ENCODE peak calls at places on chromosomes 11 and 22, in five cellular contexts. D is mammary epithelial cell; B is mucosa of descending colon; P is CD4-positive, alpha-beta memory T cell; S is fibroblast of lung. Y is an unnamed sample.

GRCh38 chr11:10050561-10050960 is 243.5 kb downstream of the SBF2 start:
- DNase-seq in D (peak; percentile 82), B (no peak), P (no peak), S (peak; percentile 57), Y (no peak)

GRCh38 chr11:12200359-12201015 is 90.1 kb downstream of the MICAL2 start:
- DNase-seq in D (peak; percentile 68), B (no peak), P (no peak), S (peak; percentile 88), Y (no peak)

GRCh38 chr22:22548910-22549309 is 10.2 kb downstream of the PRAME start:
- DNase-seq in D (no peak), B (no peak), P (no peak), S (no peak), Y (no peak)

GRCh38 chr11:19164230-19164855 is 37.4 kb downstream of the CSRP3 start:
- DNase-seq in D (no peak), B (no peak), P (no peak), S (no peak), Y (no peak)

GRCh38 chr11:2473361-2474058 is 28.7 kb downstream of the KCNQ1 start:
- DNase-seq in D (no peak), B (no peak), P (no peak), S (no peak), Y (no peak)

GRCh38 chr11:120857508-120857907 is 166.4 kb upstream of the TBCEL start:
- DNase-seq in D (no peak), B (no peak), P (no peak), S (no peak), Y (no peak)

GRCh38 chr11:6895010-6895409 is 2.7 kb upstream of the OR2D2 start:
- DNase-seq in D (no peak), B (no peak), P (no peak), S (no peak), Y (no peak)

GRCh38 chr11:122637538-122637937 is 18.0 kb upstream of the UBASH3B start:
- DNase-seq in D (no peak), B (no peak), P (peak; percentile 30), S (no peak), Y (no peak)

GRCh38 chr11:60528934-60529333 is 13.7 kb downstream of the MS4A13 start:
- DNase-seq in D (no peak), B (no peak), P (no peak), S (no peak), Y (no peak)

GRCh38 chr22:32776800-32777199 is 24.7 kb upstream of the TIMP3 start:
- DNase-seq in D (peak; percentile 43), B (no peak), P (no peak), S (no peak), Y (no peak)

GRCh38 chr11:118911880-118912741 is 13.6 kb downstream of the BCL9L start:
- DNase-seq in D (peak; percentile 99), B (peak; percentile 90), P (no peak), S (peak; percentile 95), Y (peak; percentile 38)
- H3K4me1 ChIP-seq in D (peaks cover 90% of the 10 kb centered on the region), B (peaks cover 85% of the 10 kb centered on the region), P (peaks cover 96% of the 10 kb centered on the region), S (peaks cover 80% of the 10 kb centered on the region), Y (peaks cover 35% of the 10 kb centered on the region)

GRCh38 chr11:64970731-64971151 is 1.2 kb downstream of the MAJIN start:
- DNase-seq in D (peak; percentile 95), B (no peak), P (peak; percentile 13), S (no peak), Y (no peak)

GRCh38 chr11:64974124-64974523 is 2.2 kb upstream of the MAJIN start:
- DNase-seq in D (no peak), B (no peak), P (no peak), S (no peak), Y (no peak)

GRCh38 chr11:64969209-64969608 is 2.7 kb downstream of the MAJIN start:
- DNase-seq in D (peak; percentile 85), B (no peak), P (no peak), S (peak; percentile 13), Y (no peak)

GRCh38 chr11:64967376-64967775 is 4.5 kb downstream of the MAJIN start:
- DNase-seq in D (no peak), B (no peak), P (no peak), S (no peak), Y (no peak)

DNA sequence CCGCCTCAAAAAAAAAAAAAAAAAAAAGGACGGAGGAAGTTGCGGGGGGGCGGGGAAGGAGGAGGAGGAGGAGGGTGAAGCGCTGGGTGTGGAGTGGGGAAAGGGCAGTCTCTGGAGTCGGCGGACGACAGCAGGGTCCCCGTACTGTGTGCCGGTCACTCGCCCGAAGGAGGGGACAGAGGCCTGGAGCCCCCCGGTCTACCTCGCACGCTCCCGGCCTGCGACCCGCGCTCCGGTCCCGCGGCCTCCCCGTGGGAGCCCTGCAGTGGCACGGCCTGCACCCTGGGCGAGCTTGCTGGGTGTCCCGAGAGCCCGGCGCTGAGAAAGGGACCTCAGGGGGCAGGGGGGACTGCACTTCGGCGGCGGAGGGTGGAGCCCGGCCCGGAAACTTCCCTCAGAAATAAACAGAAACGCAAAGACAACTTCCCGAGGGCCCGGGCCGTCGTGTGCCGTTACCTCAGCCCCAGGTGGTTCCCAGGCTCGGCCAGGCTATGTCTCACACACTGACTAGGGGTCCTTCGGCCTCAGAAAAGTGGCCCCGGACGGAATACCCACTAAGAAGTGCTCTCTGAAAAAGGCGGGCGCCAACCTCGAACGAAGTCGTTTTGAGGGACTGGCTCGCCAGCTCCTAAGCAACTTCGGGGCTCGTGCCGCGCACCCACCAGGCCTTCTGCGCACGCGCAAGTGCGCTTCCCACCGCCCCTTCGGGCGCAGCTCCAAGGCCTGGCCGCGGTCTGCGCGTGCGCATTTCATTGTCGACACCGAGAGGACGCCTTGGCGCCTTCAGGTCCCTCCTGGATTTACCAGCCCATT is at the start of gene MAJIN:
- DNase-seq in D (no peak), B (peak; percentile 89), P (peak; percentile 90), S (peak; percentile 50), Y (no peak)
- H3K4me3 ChIP-seq in D (no peak within 1 kb of the TSS), B (no peak within 1 kb of the TSS), P (no peak within 1 kb of the TSS), S (peak within 1 kb of the TSS; percentile 11), Y (no peak within 1 kb of the TSS)

GRCh38 chr11:132050577-132051180 is 680.3 kb downstream of the NTM start:
- DNase-seq in D (no peak), B (no peak), P (no peak), S (peak; percentile 65), Y (no peak)
- H3K4me1 ChIP-seq in D (peaks cover 23% of the 10 kb centered on the region), B (no peaks in the 10 kb centered on the region), P (no peaks in the 10 kb centered on the region), S (peaks cover 11% of the 10 kb centered on the region), Y (no peaks in the 10 kb centered on the region)

GRCh38 chr11:76185931-76186401 is 20.3 kb downstream of the WNT11 start:
- DNase-seq in D (no peak), B (no peak), P (no peak), S (no peak), Y (no peak)
- H3K4me3 ChIP-seq in D (no peak overlapping the region), B (no peak overlapping the region), P (no peak overlapping the region), S (no peak overlapping the region), Y (no peak overlapping the region)

GRCh38 chr22:30310881-30311771 is 15.6 kb downstream of the TBC1D10A start:
- DNase-seq in D (peak; percentile 61), B (peak; percentile 79), P (no peak), S (peak; percentile 78), Y (no peak)
- H3K4me1 ChIP-seq in D (peaks cover 86% of the 10 kb centered on the region), B (peaks cover 81% of the 10 kb centered on the region), P (peaks cover 99% of the 10 kb centered on the region), S (peaks cover 32% of the 10 kb centered on the region), Y (no peaks in the 10 kb centered on the region)

GRCh38 chr22:26660961-26661578 is 3.7 kb downstream of the MIAT start:
- DNase-seq in D (no peak), B (no peak), P (no peak), S (peak; percentile 25), Y (peak; percentile 58)

GRCh38 chr22:26662160-26662559 is 4.8 kb downstream of the MIAT start:
- DNase-seq in D (no peak), B (no peak), P (no peak), S (no peak), Y (no peak)

GRCh38 chr22:26658161-26658560 is 773 bp downstream of the MIAT start:
- DNase-seq in D (no peak), B (no peak), P (peak; percentile 20), S (no peak), Y (no peak)

GRCh38 chr22:26656896-26657851 is at the start of gene MIAT:
- DNase-seq in D (no peak), B (peak; percentile 81), P (peak; percentile 66), S (peak; percentile 48), Y (peak; percentile 70)

DNA sequence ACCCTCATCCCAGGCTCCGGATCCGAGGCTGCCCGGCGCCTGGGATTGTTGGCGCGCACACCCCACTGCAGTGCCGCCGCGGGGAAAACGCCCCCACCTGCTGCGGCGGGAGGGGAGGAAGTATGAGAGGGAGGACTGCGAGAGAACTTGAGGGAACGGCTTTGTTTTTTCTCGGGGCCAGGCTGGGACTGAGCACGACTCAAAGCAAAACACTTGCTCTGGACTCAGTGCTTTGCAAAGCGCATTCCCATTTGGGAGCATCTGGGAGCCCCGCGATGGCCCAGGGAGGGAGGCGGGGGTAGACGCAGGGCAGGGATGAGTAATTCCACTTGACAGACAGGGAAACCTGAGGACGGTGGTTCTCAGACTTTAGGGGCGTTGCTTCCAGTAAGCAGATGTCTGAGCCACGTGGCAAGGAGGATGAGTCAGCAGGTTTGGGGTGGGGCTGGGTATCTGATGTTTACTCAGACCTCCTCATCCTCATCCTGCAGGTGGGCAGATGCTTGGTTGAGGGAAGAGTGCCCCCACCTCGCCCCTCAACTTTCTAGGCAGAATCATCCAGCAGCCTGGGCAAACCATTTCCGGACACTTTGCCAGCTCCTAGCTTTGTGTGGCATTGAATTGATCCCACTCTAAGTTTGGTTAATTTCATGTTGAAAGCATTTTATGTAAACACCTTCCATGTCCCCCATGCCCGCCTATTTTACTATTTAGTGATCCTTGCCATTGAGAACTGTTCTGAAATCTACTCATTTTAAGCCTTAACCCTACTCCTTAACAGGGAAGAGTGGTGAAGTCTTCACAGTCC is 1.5 kb downstream of the MIAT start:
- DNase-seq in D (peak; percentile 92), B (peak; percentile 79), P (peak; percentile 61), S (peak; percentile 97), Y (peak; percentile 80)
- H3K4me3 ChIP-seq in D (peak overlapping the region; percentile 24), B (no peak overlapping the region), P (peak overlapping the region; percentile 90), S (peak overlapping the region; percentile 40), Y (peak overlapping the region; percentile 22)

GRCh38 chr11:64090811-64091516 is 55.2 kb downstream of the FLRT1 start:
- DNase-seq in D (no peak), B (no peak), P (no peak), S (no peak), Y (no peak)
- H3K4me1 ChIP-seq in D (peaks cover 10% of the 10 kb centered on the region), B (peaks cover 4% of the 10 kb centered on the region), P (no peaks in the 10 kb centered on the region), S (no peaks in the 10 kb centered on the region), Y (peaks cover 6% of the 10 kb centered on the region)

GRCh38 chr22:39291501-39291900 is 27.9 kb downstream of the RPL3 start:
- DNase-seq in D (no peak), B (no peak), P (no peak), S (no peak), Y (no peak)

GRCh38 chr22:39292561-39293074 is 26.8 kb downstream of the RPL3 start:
- DNase-seq in D (peak; percentile 96), B (peak; percentile 90), P (no peak), S (peak; percentile 96), Y (peak; percentile 81)

GRCh38 chr22:39294571-39295468 is 24.6 kb downstream of the RPL3 start:
- DNase-seq in D (no peak), B (no peak), P (no peak), S (no peak), Y (no peak)

GRCh38 chr22:39292002-39292401 is 27.4 kb downstream of the RPL3 start:
- DNase-seq in D (no peak), B (no peak), P (no peak), S (peak; percentile 33), Y (no peak)

GRCh38 chr22:39293766-39294368 is 25.6 kb downstream of the RPL3 start:
- DNase-seq in D (no peak), B (no peak), P (no peak), S (no peak), Y (no peak)
- H3K4me3 ChIP-seq in D (no peak overlapping the region), B (no peak overlapping the region), P (no peak overlapping the region), S (no peak overlapping the region), Y (no peak overlapping the region)

Y was measured in HAP-1.